ENCODE peak calls at places on chromosome 20, in seven cellular contexts. M, G, B, R, S, A and N are unnamed samples.

GRCh38 chr20:1950836-1951235 is 43.0 kb downstream of the PDYN start:
- DNase-seq in B (no peak), R (no peak), M (peak), G (no peak), S (no peak), A (no peak), N (no peak)

GRCh38 chr20:25544316-25544715 is 41.0 kb downstream of the NINL start:
- DNase-seq in G (no peak), S (no peak), A (no peak), B (no peak), R (no peak), M (no peak), N (no peak)

GRCh38 chr20:4797275-4797674 is 75.6 kb downstream of the PRND start:
- DNase-seq in R (no peak), B (no peak), A (no peak), S (no peak), G (no peak), M (no peak), N (peak)

GRCh38 chr20:62604796-62605195 is 37.5 kb upstream of the SLCO4A1 start:
- DNase-seq in B (no peak), M (no peak), R (no peak), S (no peak), A (no peak), G (no peak), N (no peak)

GRCh38 chr20:44959082-44959895 is 908 bp downstream of the TOMM34 start:
- DNase-seq in G (peak), A (no peak), S (peak), R (peak), B (peak), M (peak), N (peak)

GRCh38 chr20:1946762-1947534 is 46.9 kb downstream of the PDYN start:
- DNase-seq in B (peak), R (no peak), G (no peak), A (no peak), M (peak), S (no peak), N (no peak)

GRCh38 chr20:51360451-51361230 is 181.9 kb downstream of the NFATC2 start:
- DNase-seq in G (peak), M (no peak), R (peak), S (peak), B (no peak), A (no peak), N (peak)

GRCh38 chr20:49880724-49881445 is 34.4 kb downstream of the SPATA2 start:
- DNase-seq in M (no peak), G (no peak), B (no peak), S (no peak), R (no peak), A (no peak), N (no peak)

GRCh38 chr20:15033269-15033668 is 695.9 kb upstream of the FLRT3 start:
- DNase-seq in G (no peak), A (no peak), B (no peak), R (no peak), S (no peak), M (no peak), N (no peak)

GRCh38 chr20:44597930-44598329 is 15.6 kb downstream of the PKIG start:
- DNase-seq in S (no peak), R (no peak), B (peak), A (no peak), M (no peak), G (no peak), N (no peak)

GRCh38 chr20:13852321-13852720 is 67.5 kb downstream of the NDUFAF5 start:
- DNase-seq in S (no peak), M (no peak), B (no peak), R (no peak), G (no peak), A (no peak), N (peak)

GRCh38 chr20:2798814-2799213 is 1.6 kb downstream of the CPXM1 start:
- DNase-seq in M (peak), R (no peak), S (peak), G (no peak), B (no peak), A (no peak), N (no peak)

GRCh38 chr20:49747707-49748524 is 34.2 kb upstream of the B4GALT5 start:
- DNase-seq in B (peak), R (peak), G (no peak), M (no peak), A (no peak), S (peak), N (no peak)

GRCh38 chr20:9015984-9016324 is 52.9 kb upstream of the PLCB4 start:
- DNase-seq in G (peak), A (no peak), S (no peak), B (no peak), M (no peak), R (peak), N (peak)

GRCh38 chr20:16061394-16061793 is 511.9 kb downstream of the KIF16B start:
- DNase-seq in M (peak), B (no peak), G (no peak), R (no peak), S (no peak), A (no peak), N (no peak)

GRCh38 chr20:37688093-37688492 is 5.7 kb upstream of the CTNNBL1 start:
- DNase-seq in S (no peak), A (no peak), M (no peak), G (no peak), R (no peak), B (no peak), N (no peak)
- TF ChIP-seq CTCF in S (no peak), A (no peak), M (no peak), G (no peak), R (no peak), B (no peak), N (no peak)

GRCh38 chr20:47377122-47377722 is 20.7 kb upstream of the ZMYND8 start:
- DNase-seq in B (no peak), G (no peak), A (no peak), S (no peak), M (no peak), R (no peak), N (no peak)
- TF ChIP-seq CTCF in B (no peak), G (no peak), A (no peak), S (no peak), M (no peak), R (no peak), N (no peak)

GRCh38 chr20:728022-728944 is 40.0 kb downstream of the SLC52A3 start:
- DNase-seq in G (no peak), S (peak), B (no peak), M (peak), A (no peak), R (peak), N (peak)
- TF ChIP-seq CTCF in G (peak), S (peak), B (no peak), M (peak), A (peak), R (peak), N (peak)

GRCh38 chr20:48578397-48579098 is 249.3 kb downstream of the PREX1 start:
- DNase-seq in S (no peak), B (no peak), M (no peak), R (no peak), A (no peak), G (no peak), N (no peak)
- TF ChIP-seq CTCF in S (no peak), B (no peak), M (no peak), R (no peak), A (no peak), G (no peak), N (no peak)

GRCh38 chr20:34562643-34563042 is 4.1 kb downstream of the MAP1LC3A start:
- DNase-seq in G (no peak), A (no peak), M (no peak), R (no peak), S (no peak), B (no peak), N (no peak)
- TF ChIP-seq CTCF in G (peak), A (peak), M (peak), R (peak), S (peak), B (no peak), N (peak)

GRCh38 chr20:31547017-31547675 is 32.9 kb downstream of the HM13 start:
- DNase-seq in R (peak), M (peak), B (peak), G (no peak), A (peak), S (peak), N (peak)
- TF ChIP-seq CTCF in R (no peak), M (no peak), B (no peak), G (no peak), A (peak), S (no peak), N (peak)

GRCh38 chr20:59082981-59083380 is 40.4 kb upstream of the PRELID3B start:
- DNase-seq in M (no peak), B (no peak), G (no peak), S (no peak), A (no peak), R (peak), N (peak)

GRCh38 chr20:59078231-59078630 is 35.6 kb upstream of the PRELID3B start:
- DNase-seq in M (no peak), S (no peak), G (no peak), R (no peak), B (no peak), A (no peak), N (no peak)

GRCh38 chr20:59084041-59084841 is 41.7 kb upstream of the PRELID3B start:
- DNase-seq in G (no peak), M (no peak), A (no peak), S (no peak), R (no peak), B (no peak), N (no peak)

GRCh38 chr20:59081036-59081435 is 38.5 kb upstream of the PRELID3B start:
- DNase-seq in R (no peak), B (no peak), M (no peak), S (no peak), A (no peak), G (no peak), N (no peak)

DNA sequence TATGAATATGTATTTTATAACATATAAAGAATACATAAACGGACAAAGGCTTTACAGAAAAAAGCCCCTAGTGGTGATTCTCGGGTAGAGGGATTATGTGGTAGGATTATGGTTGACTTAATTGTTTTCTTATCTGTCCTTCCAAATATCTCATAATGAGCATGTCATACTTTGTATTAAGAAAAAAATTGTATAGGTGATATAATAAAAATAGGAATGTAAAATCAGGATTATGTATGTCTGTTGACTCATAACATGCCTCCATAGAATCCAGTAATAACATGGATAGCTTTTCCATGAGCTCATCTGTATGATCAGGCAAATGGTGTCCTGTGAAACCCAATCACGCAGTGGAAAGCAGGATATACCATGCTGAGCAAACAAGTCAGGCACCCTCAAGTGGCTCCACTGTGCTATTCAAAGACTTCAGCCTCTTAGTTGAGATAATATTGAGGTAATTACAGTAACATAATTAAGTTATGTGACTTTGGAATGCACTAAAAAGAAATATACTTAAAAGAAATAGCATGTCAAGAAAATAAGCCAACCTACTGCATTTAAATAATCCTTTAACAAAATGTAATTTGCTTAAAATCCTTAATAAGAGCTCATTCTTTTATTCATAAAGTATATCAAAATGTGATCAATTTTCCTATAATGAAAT is 39.6 kb upstream of the PRELID3B start:
- DNase-seq in G (no peak), B (no peak), M (no peak), S (no peak), R (peak), A (no peak), N (peak)
- TF ChIP-seq CTCF in G (peak), B (no peak), M (peak), S (peak), R (peak), A (peak), N (peak)